ENCODE peak calls at places on chromosome 18, in seven cellular contexts. S, Z, I, O, T, F and G are unnamed samples.

GRCh38 chr18:11989966-11990380 is 8.7 kb downstream of the IMPA2 start:
- DNase-seq in S (no peak), Z (no peak), I (peak; percentile 91), O (no peak), T (no peak), F (no peak), G (no peak)

GRCh38 chr18:51498085-51498855 is 300.8 kb upstream of the MEX3C start:
- DNase-seq in S (no peak), Z (no peak), I (no peak), O (no peak), T (no peak), F (no peak), G (no peak)

GRCh38 chr18:43013489-43013888 is 102.0 kb downstream of the RIT2 start:
- DNase-seq in S (no peak), Z (no peak), I (no peak), O (no peak), T (peak; percentile 53), F (no peak), G (no peak)

GRCh38 chr18:79502785-79503184 is 107.1 kb downstream of the NFATC1 start:
- DNase-seq in S (no peak), Z (no peak), I (no peak), O (no peak), T (peak; percentile 59), F (peak; percentile 32), G (no peak)

GRCh38 chr18:54684786-54685185 is 93.7 kb downstream of the DYNAP start:
- DNase-seq in S (no peak), Z (no peak), I (no peak), O (no peak), T (peak; percentile 66), F (peak; percentile 6), G (no peak)

GRCh38 chr18:7535436-7536190 is 31.5 kb upstream of the PTPRM start:
- DNase-seq in S (no peak), Z (no peak), I (no peak), O (no peak), T (no peak), F (no peak), G (no peak)

GRCh38 chr18:2444201-2444875 is 127.0 kb downstream of the METTL4 start:
- DNase-seq in S (no peak), Z (no peak), I (no peak), O (no peak), T (peak; percentile 32), F (no peak), G (no peak)

GRCh38 chr18:11163668-11164067 is 14.3 kb upstream of the PIEZO2 start:
- DNase-seq in S (no peak), Z (no peak), I (no peak), O (no peak), T (peak; percentile 42), F (peak; percentile 30), G (no peak)

DNA sequence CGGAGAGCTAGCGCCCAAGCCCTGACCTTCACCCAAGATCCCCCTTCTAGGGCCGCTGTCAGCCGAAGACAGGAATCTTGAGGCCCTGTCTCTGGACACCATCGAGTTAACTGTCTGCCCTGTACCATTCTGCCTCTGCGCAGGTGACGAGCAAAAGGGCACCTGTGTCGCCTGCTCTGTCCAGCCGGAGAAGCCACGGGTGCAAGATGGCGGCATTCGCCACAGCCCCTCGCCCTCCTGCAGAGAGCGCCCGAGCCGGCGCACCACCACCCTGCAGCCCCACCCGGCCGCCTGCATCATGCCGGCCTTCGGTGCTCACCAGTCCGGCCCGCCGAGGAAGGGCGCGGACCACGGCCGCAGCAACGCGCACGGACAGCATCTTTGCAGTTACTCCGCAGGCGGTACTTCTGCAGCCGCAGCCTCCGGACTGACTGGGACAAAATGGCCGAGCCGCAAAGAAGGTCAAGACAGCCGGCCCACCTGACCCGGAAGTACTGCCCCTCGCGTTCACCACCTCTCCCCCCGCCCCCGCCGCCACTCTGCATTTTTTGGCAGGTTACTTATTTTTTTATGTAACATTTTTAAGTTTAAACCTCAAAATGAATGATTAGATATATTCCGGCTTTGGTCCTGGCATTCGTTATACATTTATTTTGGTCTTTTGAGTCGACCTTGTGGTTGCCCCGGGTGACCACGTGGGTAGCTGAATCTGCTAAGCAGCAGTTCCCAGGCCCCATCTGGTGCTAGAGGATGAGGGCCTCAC is at the start of gene ATP5F1A:
- DNase-seq in S (peak; percentile 39), Z (peak; percentile 77), I (peak; percentile 97), O (peak; percentile 91), T (peak; percentile 83), F (peak; percentile 82), G (peak; percentile 54)
- TF ChIP-seq CTCF in S (no peak), Z (no peak), I (no peak), O (no peak), T (no peak), F (no peak), G (peak; percentile 8)

GRCh38 chr18:63783394-63783793 is 8.2 kb downstream of the SERPINB7 start:
- DNase-seq in S (no peak), Z (no peak), I (no peak), O (no peak), T (no peak), F (no peak), G (no peak)
- TF ChIP-seq CTCF in S (no peak), Z (no peak), I (no peak), O (no peak), T (no peak), F (no peak), G (no peak)

GRCh38 chr18:14075196-14075595 is 57.0 kb downstream of the ZNF519 start:
- DNase-seq in S (no peak), Z (no peak), I (no peak), O (no peak), T (no peak), F (no peak), G (no peak)

DNA sequence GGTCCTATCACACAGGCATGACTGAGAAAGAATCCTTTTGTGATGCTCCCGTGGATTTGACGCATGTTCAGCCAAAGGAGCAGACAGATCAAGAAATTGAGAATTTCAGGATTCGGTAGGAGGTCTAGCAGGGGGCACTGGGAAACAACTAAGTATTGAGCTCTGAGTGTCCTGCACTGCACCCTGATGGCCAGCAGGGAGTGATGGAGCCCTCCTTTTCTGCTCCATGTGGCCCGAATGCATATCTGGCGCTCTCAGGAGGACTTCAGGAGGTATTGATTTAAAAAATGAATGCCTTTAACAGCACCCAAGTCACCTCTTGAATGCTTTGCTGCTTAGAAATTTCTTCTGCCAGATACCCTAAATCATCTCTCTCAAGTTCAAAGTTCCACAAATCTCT is 58.0 kb downstream of the ZNF519 start:
- DNase-seq in S (no peak), Z (no peak), I (no peak), O (no peak), T (no peak), F (peak; percentile 39), G (no peak)
- TF ChIP-seq CTCF in S (no peak), Z (no peak), I (no peak), O (no peak), T (no peak), F (peak; percentile 93), G (peak; percentile 20)

GRCh38 chr18:73136134-73136533 is 268.3 kb upstream of the NETO1 start:
- DNase-seq in S (no peak), Z (no peak), I (no peak), O (no peak), T (no peak), F (no peak), G (no peak)
- TF ChIP-seq CTCF in S (no peak), Z (no peak), I (no peak), O (no peak), T (no peak), F (no peak), G (peak; percentile 49)

DNA sequence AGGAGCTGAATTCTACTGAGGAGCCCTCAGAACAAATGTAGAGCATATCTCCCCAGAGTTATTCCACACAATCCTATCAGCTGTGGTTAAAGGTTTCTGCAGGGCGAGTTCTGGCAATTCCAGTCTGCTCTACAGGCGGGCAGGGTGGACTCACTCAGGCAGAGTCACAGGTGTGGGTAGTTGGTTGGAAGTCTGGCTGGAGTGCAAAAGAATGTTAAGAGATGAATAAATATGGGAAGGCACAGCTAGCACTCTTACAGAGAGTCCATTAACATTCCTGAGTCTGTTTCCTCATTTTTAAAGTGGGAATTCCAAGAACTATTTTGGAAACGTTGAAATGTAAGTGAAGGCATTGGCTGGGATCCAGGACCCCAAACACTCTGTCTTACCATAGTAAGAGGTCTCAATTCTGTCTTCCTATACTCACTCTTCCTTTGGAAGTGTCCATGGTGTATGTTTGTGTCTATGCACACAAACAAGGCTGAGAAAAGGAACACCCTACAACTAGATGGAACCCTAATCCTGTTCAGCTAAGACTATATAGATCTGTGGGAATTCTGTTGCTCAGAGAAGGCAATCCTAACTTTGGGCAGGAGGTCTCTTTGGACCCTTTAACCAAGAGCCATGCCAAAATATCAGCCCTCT is 63.3 kb upstream of the AQP4 start:
- DNase-seq in S (no peak), Z (no peak), I (peak; percentile 55), O (no peak), T (no peak), F (no peak), G (no peak)
- TF ChIP-seq CTCF in S (no peak), Z (no peak), I (no peak), O (no peak), T (no peak), F (no peak), G (no peak)

GRCh38 chr18:22493940-22494339 is 76.2 kb upstream of the CTAGE1 start:
- DNase-seq in S (no peak), Z (no peak), I (no peak), O (no peak), T (peak; percentile 37), F (no peak), G (no peak)

GRCh38 chr18:22489694-22490093 is 72.0 kb upstream of the CTAGE1 start:
- DNase-seq in S (no peak), Z (no peak), I (no peak), O (peak; percentile 46), T (peak; percentile 26), F (no peak), G (no peak)

GRCh38 chr18:22493255-22493654 is 75.5 kb upstream of the CTAGE1 start:
- DNase-seq in S (no peak), Z (no peak), I (no peak), O (no peak), T (no peak), F (no peak), G (no peak)

GRCh38 chr18:22488554-22488953 is 70.8 kb upstream of the CTAGE1 start:
- DNase-seq in S (no peak), Z (no peak), I (no peak), O (no peak), T (peak; percentile 20), F (no peak), G (no peak)

GRCh38 chr18:22490429-22490846 is 72.7 kb upstream of the CTAGE1 start:
- DNase-seq in S (no peak), Z (no peak), I (no peak), O (no peak), T (no peak), F (no peak), G (no peak)
- TF ChIP-seq CTCF in S (no peak), Z (no peak), I (no peak), O (no peak), T (no peak), F (no peak), G (no peak)

GRCh38 chr18:9914584-9915290 is 921 bp downstream of the VAPA start:
- DNase-seq in S (peak; percentile 15), Z (peak; percentile 65), I (peak; percentile 92), O (peak; percentile 84), T (peak; percentile 83), F (peak; percentile 61), G (peak; percentile 27)
- TF ChIP-seq CTCF in S (no peak), Z (no peak), I (no peak), O (no peak), T (no peak), F (no peak), G (no peak)